ENCODE peak calls at places on chromosomes 6 and 20, in six cellular contexts. One of them, this sample, is unnamed.

GRCh38 chr6:143843689-143844405 is 709 bp downstream of the LTV1 start:
- DNase-seq in esophagus muscularis mucosa: no peak
- DNase-seq in endothelial cell of umbilical vein: no peak
- DNase-seq in stomach: no peak
- DNase-seq in transverse colon: no peak
- DNase-seq in GM23338: no peak
- DNase-seq in this sample: no peak

GRCh38 chr20:3734111-3734843 is 1.8 kb downstream of the HSPA12B start:
- DNase-seq in esophagus muscularis mucosa: no peak
- DNase-seq in endothelial cell of umbilical vein: no peak
- DNase-seq in stomach: no peak
- DNase-seq in transverse colon: peak
- DNase-seq in GM23338: no peak
- DNase-seq in this sample: no peak

GRCh38 chr20:45913105-45913504 is 1.1 kb upstream of the PLTP start:
- DNase-seq in esophagus muscularis mucosa: no peak
- DNase-seq in endothelial cell of umbilical vein: peak
- DNase-seq in stomach: no peak
- DNase-seq in transverse colon: no peak
- DNase-seq in GM23338: no peak
- DNase-seq in this sample: no peak

GRCh38 chr20:57464642-57465211 is 60.2 kb downstream of the CTCFL start:
- DNase-seq in esophagus muscularis mucosa: no peak
- DNase-seq in endothelial cell of umbilical vein: no peak
- DNase-seq in stomach: no peak
- DNase-seq in transverse colon: no peak
- DNase-seq in GM23338: peak
- DNase-seq in this sample: no peak

GRCh38 chr6:80022803-80023202 is 18.4 kb downstream of the TTK start:
- DNase-seq in esophagus muscularis mucosa: no peak
- DNase-seq in endothelial cell of umbilical vein: peak
- DNase-seq in stomach: no peak
- DNase-seq in transverse colon: no peak
- DNase-seq in GM23338: no peak
- DNase-seq in this sample: no peak

GRCh38 chr6:42401605-42401935 is 50.2 kb downstream of the TRERF1 start:
- DNase-seq in esophagus muscularis mucosa: no peak
- DNase-seq in endothelial cell of umbilical vein: no peak
- DNase-seq in stomach: no peak
- DNase-seq in transverse colon: peak
- DNase-seq in GM23338: no peak
- DNase-seq in this sample: no peak

GRCh38 chr6:2197984-2198383 is 47.4 kb downstream of the GMDS start:
- DNase-seq in esophagus muscularis mucosa: no peak
- DNase-seq in endothelial cell of umbilical vein: peak
- DNase-seq in stomach: no peak
- DNase-seq in transverse colon: no peak
- DNase-seq in GM23338: no peak
- DNase-seq in this sample: no peak

GRCh38 chr6:142700676-142701185 is 244.2 kb downstream of the HIVEP2 start:
- DNase-seq in esophagus muscularis mucosa: peak
- DNase-seq in endothelial cell of umbilical vein: no peak
- DNase-seq in stomach: no peak
- DNase-seq in transverse colon: no peak
- DNase-seq in GM23338: no peak
- DNase-seq in this sample: no peak

GRCh38 chr6:3510178-3510577 is 53.3 kb upstream of the SLC22A23 start:
- DNase-seq in esophagus muscularis mucosa: no peak
- DNase-seq in endothelial cell of umbilical vein: no peak
- DNase-seq in stomach: no peak
- DNase-seq in transverse colon: no peak
- DNase-seq in GM23338: no peak
- DNase-seq in this sample: no peak

GRCh38 chr6:44653761-44654218 is 266.3 kb downstream of the CDC5L start:
- DNase-seq in esophagus muscularis mucosa: no peak
- DNase-seq in endothelial cell of umbilical vein: peak
- DNase-seq in stomach: no peak
- DNase-seq in transverse colon: no peak
- DNase-seq in GM23338: no peak
- DNase-seq in this sample: no peak
- TF ChIP-seq POLR2AphosphoS5 in esophagus muscularis mucosa: no peak
- TF ChIP-seq POLR2AphosphoS5 in endothelial cell of umbilical vein: no peak
- TF ChIP-seq POLR2AphosphoS5 in stomach: no peak
- TF ChIP-seq POLR2AphosphoS5 in transverse colon: no peak
- TF ChIP-seq POLR2AphosphoS5 in GM23338: no peak
- TF ChIP-seq POLR2AphosphoS5 in this sample: no peak

GRCh38 chr20:5529331-5530142 is 212.8 kb upstream of the PROKR2 start:
- DNase-seq in esophagus muscularis mucosa: peak
- DNase-seq in endothelial cell of umbilical vein: peak
- DNase-seq in stomach: peak
- DNase-seq in transverse colon: peak
- DNase-seq in GM23338: peak
- DNase-seq in this sample: peak
- TF ChIP-seq POLR2AphosphoS5 in esophagus muscularis mucosa: no peak
- TF ChIP-seq POLR2AphosphoS5 in endothelial cell of umbilical vein: no peak
- TF ChIP-seq POLR2AphosphoS5 in stomach: no peak
- TF ChIP-seq POLR2AphosphoS5 in transverse colon: no peak
- TF ChIP-seq POLR2AphosphoS5 in GM23338: no peak
- TF ChIP-seq POLR2AphosphoS5 in this sample: no peak

GRCh38 chr20:9388826-9389187 is 125.6 kb upstream of the LAMP5 start:
- DNase-seq in esophagus muscularis mucosa: no peak
- DNase-seq in endothelial cell of umbilical vein: no peak
- DNase-seq in stomach: no peak
- DNase-seq in transverse colon: no peak
- DNase-seq in GM23338: no peak
- DNase-seq in this sample: no peak
- TF ChIP-seq POLR2AphosphoS5 in esophagus muscularis mucosa: no peak
- TF ChIP-seq POLR2AphosphoS5 in endothelial cell of umbilical vein: no peak
- TF ChIP-seq POLR2AphosphoS5 in stomach: no peak
- TF ChIP-seq POLR2AphosphoS5 in transverse colon: no peak
- TF ChIP-seq POLR2AphosphoS5 in GM23338: no peak
- TF ChIP-seq POLR2AphosphoS5 in this sample: no peak

DNA sequence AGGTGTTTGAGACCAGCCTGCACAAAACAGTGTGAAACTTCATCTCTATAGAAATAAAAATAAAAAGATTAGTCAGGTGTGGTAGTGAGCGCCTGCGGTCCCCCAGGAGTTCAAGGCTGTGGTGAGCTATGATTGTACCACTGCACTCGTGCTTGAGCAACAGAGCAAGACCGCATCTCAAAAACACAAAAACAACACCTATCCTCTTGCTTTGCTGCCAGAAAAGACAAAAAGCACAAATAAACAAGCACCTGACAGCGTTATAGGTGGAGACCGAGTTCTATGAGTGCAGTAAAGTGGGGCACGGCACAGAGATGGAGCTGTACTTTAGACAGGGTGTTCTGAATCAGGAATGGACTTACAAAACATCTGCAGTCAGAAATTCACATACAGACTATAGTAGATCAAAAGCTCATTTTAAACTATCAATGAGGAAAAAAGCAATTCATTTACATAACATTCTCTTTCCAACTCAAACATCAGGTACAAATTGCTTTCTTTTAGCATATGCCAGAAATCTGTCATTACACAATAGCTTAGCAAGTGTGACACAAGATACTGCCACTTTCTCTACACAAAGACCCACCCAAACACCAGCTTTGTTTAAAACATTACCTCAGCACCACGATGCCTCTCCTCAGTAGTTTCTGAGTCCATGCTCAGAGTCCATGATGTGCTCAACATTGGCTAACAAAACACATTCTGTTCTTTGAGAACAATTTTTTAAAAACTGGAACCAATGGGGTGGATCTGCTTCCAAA is 10.1 kb downstream of the EZR start:
- DNase-seq in esophagus muscularis mucosa: no peak
- DNase-seq in endothelial cell of umbilical vein: no peak
- DNase-seq in stomach: peak
- DNase-seq in transverse colon: no peak
- DNase-seq in GM23338: no peak
- DNase-seq in this sample: no peak
- TF ChIP-seq POLR2AphosphoS5 in esophagus muscularis mucosa: peak
- TF ChIP-seq POLR2AphosphoS5 in endothelial cell of umbilical vein: no peak
- TF ChIP-seq POLR2AphosphoS5 in stomach: no peak
- TF ChIP-seq POLR2AphosphoS5 in transverse colon: no peak
- TF ChIP-seq POLR2AphosphoS5 in GM23338: no peak
- TF ChIP-seq POLR2AphosphoS5 in this sample: no peak

GRCh38 chr6:75850026-75850385 is 101.0 kb downstream of the MYO6 start:
- DNase-seq in esophagus muscularis mucosa: no peak
- DNase-seq in endothelial cell of umbilical vein: peak
- DNase-seq in stomach: no peak
- DNase-seq in transverse colon: no peak
- DNase-seq in GM23338: no peak
- DNase-seq in this sample: no peak

GRCh38 chr6:75852721-75853120 is 103.7 kb downstream of the MYO6 start:
- DNase-seq in esophagus muscularis mucosa: no peak
- DNase-seq in endothelial cell of umbilical vein: peak
- DNase-seq in stomach: no peak
- DNase-seq in transverse colon: no peak
- DNase-seq in GM23338: no peak
- DNase-seq in this sample: no peak

GRCh38 chr6:75843401-75843800 is 94.4 kb downstream of the MYO6 start:
- DNase-seq in esophagus muscularis mucosa: no peak
- DNase-seq in endothelial cell of umbilical vein: peak
- DNase-seq in stomach: no peak
- DNase-seq in transverse colon: no peak
- DNase-seq in GM23338: no peak
- DNase-seq in this sample: no peak

GRCh38 chr6:75849329-75850025 is 100.4 kb downstream of the MYO6 start:
- DNase-seq in esophagus muscularis mucosa: no peak
- DNase-seq in endothelial cell of umbilical vein: peak
- DNase-seq in stomach: peak
- DNase-seq in transverse colon: no peak
- DNase-seq in GM23338: no peak
- DNase-seq in this sample: no peak

DNA sequence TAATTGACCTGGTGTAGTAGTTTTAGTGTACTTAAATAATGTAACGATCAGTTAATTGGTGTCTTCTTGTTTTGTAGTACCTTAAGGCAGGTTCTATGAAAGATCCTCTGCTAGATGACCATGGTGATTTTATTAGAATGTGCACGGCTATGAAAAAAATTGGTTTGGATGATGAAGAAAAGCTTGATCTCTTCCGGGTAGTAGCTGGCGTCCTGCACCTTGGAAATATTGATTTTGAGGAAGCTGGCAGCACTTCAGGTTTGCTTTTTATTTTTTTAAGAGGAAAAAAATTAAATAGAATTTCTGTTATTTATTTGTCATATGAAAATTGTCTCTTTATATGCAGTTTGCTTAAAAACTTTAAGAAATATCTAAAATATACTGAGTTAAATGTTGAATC is 99.2 kb downstream of the MYO6 start:
- DNase-seq in esophagus muscularis mucosa: no peak
- DNase-seq in endothelial cell of umbilical vein: no peak
- DNase-seq in stomach: no peak
- DNase-seq in transverse colon: no peak
- DNase-seq in GM23338: no peak
- DNase-seq in this sample: no peak
- TF ChIP-seq POLR2AphosphoS5 in esophagus muscularis mucosa: no peak
- TF ChIP-seq POLR2AphosphoS5 in endothelial cell of umbilical vein: no peak
- TF ChIP-seq POLR2AphosphoS5 in stomach: no peak
- TF ChIP-seq POLR2AphosphoS5 in transverse colon: no peak
- TF ChIP-seq POLR2AphosphoS5 in GM23338: no peak
- TF ChIP-seq POLR2AphosphoS5 in this sample: no peak

GRCh38 chr6:46465294-46466165 is 25.7 kb downstream of the RCAN2 start:
- DNase-seq in esophagus muscularis mucosa: no peak
- DNase-seq in endothelial cell of umbilical vein: no peak
- DNase-seq in stomach: no peak
- DNase-seq in transverse colon: no peak
- DNase-seq in GM23338: no peak
- DNase-seq in this sample: no peak
- TF ChIP-seq POLR2AphosphoS5 in esophagus muscularis mucosa: no peak
- TF ChIP-seq POLR2AphosphoS5 in endothelial cell of umbilical vein: no peak
- TF ChIP-seq POLR2AphosphoS5 in stomach: no peak
- TF ChIP-seq POLR2AphosphoS5 in transverse colon: no peak
- TF ChIP-seq POLR2AphosphoS5 in GM23338: no peak
- TF ChIP-seq POLR2AphosphoS5 in this sample: no peak

DNA sequence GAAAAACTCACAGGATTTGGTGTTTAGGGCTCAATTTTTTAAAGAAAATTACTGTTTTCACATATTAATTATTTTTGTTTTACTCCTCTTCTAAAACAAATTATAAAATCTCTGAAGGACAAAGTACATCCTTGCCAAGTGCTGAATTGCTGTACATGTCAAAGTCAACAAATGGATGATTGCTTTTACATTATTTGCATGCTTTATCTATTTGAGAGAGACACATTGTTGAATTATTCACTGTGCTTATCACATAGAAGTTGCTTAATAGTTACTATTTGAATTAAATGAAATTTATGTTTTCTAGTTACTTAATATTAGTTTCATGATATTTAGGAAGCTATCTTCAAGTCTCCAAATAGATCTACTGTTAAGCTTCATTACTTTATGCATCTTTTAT is 318.6 kb upstream of the PTCHD4 start:
- DNase-seq in esophagus muscularis mucosa: no peak
- DNase-seq in endothelial cell of umbilical vein: peak
- DNase-seq in stomach: no peak
- DNase-seq in transverse colon: no peak
- DNase-seq in GM23338: no peak
- DNase-seq in this sample: no peak
- TF ChIP-seq POLR2AphosphoS5 in esophagus muscularis mucosa: no peak
- TF ChIP-seq POLR2AphosphoS5 in endothelial cell of umbilical vein: no peak
- TF ChIP-seq POLR2AphosphoS5 in stomach: no peak
- TF ChIP-seq POLR2AphosphoS5 in transverse colon: no peak
- TF ChIP-seq POLR2AphosphoS5 in GM23338: no peak
- TF ChIP-seq POLR2AphosphoS5 in this sample: no peak

DNA sequence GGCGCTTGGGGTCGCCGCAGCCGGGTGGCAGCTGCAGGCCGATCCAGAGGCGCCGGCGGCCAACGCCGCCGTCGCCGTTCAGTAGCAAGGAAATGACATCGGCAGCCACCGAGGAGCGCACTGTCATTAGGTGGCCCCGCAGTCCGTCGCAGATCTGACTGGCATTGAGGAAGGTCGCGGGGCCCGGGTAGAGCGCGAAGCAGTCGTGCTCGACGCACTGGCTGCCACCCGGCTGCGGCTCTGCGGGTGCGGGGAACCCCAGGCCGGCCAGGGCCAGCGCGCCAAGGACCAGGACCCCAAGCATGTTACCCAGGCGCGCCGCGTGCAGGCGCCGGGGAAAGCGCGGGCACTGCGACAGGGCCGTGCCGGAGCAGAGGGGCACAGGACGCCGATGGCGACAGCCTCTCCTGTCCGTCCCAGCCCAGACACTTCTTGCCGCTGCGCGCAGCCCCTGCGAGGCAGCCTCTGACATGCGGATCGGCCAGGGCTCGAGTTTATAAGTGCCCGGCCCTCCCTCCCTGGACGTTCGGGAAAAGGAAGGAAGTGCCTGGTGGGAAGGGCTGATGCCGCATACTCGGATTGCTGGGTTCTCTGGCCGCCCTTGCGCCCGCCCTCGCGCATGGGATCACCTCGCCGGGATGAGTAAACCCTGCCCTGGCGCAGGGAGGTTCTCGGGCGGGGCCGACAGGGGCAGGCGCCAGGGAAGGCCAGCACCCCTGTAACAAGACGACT is at the start of gene THBD:
- DNase-seq in esophagus muscularis mucosa: peak
- DNase-seq in endothelial cell of umbilical vein: peak
- DNase-seq in stomach: peak
- DNase-seq in transverse colon: peak
- DNase-seq in GM23338: peak
- DNase-seq in this sample: peak
- TF ChIP-seq POLR2AphosphoS5 in esophagus muscularis mucosa: peak
- TF ChIP-seq POLR2AphosphoS5 in endothelial cell of umbilical vein: peak
- TF ChIP-seq POLR2AphosphoS5 in stomach: peak
- TF ChIP-seq POLR2AphosphoS5 in transverse colon: peak
- TF ChIP-seq POLR2AphosphoS5 in GM23338: no peak
- TF ChIP-seq POLR2AphosphoS5 in this sample: peak

This sample was measured in breast epithelium.